ENCODE peak calls at places on chromosomes 2 and 18, in four cellular contexts. Z is neuronal stem cell, R is astrocyte, P is esophagus squamous epithelium. V is an unnamed sample. For H3K36me3 and H3K27me3, the result is how much of the 10 kb centered on the place peaks cover.

GRCh38 chr2:222752731-222753130 is 81.3 kb downstream of the MOGAT1 start:
- DNase-seq in P (no peak), R (no peak), Z (peak), V (no peak)

GRCh38 chr2:128388414-128389032 is 69.9 kb upstream of the HS6ST1 start:
- DNase-seq in Z (no peak), R (no peak), P (no peak), V (no peak)

GRCh38 chr2:37201766-37202165 is 5.5 kb downstream of the CEBPZOS start:
- DNase-seq in P (no peak), Z (no peak), R (peak), V (no peak)

GRCh38 chr18:21115519-21116411 is 4.2 kb upstream of the ROCK1 start:
- DNase-seq in Z (no peak), P (no peak), R (peak), V (peak)

GRCh38 chr2:188628989-188629889 is 337.6 kb downstream of the GULP1 start:
- DNase-seq in Z (no peak), R (peak), P (no peak), V (peak)

GRCh38 chr2:44245068-44245861 is 30.0 kb upstream of the SLC3A1 start:
- DNase-seq in R (no peak), Z (no peak), P (no peak), V (no peak)

GRCh38 chr2:102509749-102510148 is 36.7 kb downstream of the SLC9A4 start:
- DNase-seq in P (no peak), Z (no peak), R (peak), V (no peak)

GRCh38 chr2:181124499-181124898 is 144.1 kb downstream of the UBE2E3 start:
- DNase-seq in Z (no peak), P (no peak), R (peak), V (no peak)

GRCh38 chr2:197628043-197628500 is 47.3 kb downstream of the RFTN2 start:
- DNase-seq in R (peak), Z (peak), P (no peak), V (peak)

GRCh38 chr18:5395860-5396448 is 100.4 kb upstream of the ZBTB14 start:
- DNase-seq in R (no peak), Z (no peak), P (no peak), V (no peak)

GRCh38 chr2:38148501-38148900 is 72.5 kb upstream of the CYP1B1 start:
- DNase-seq in R (no peak), Z (no peak), P (no peak), V (no peak)

GRCh38 chr2:26938399-26938798 is 32.0 kb upstream of the MAPRE3 start:
- DNase-seq in Z (no peak), P (no peak), R (no peak), V (peak)

GRCh38 chr2:168583064-168583709 is 127.1 kb downstream of the CERS6 start:
- DNase-seq in Z (no peak), P (no peak), R (peak), V (peak)

GRCh38 chr18:2515908-2516625 is 55.2 kb downstream of the METTL4 start:
- DNase-seq in R (peak), Z (no peak), P (no peak), V (peak)

GRCh38 chr2:196413821-196414274 is 225.7 kb upstream of the CCDC150 start:
- DNase-seq in R (no peak), Z (no peak), P (no peak), V (no peak)

GRCh38 chr2:191479680-191480023 is 198.3 kb upstream of the NABP1 start:
- DNase-seq in P (no peak), Z (no peak), R (no peak), V (no peak)

GRCh38 chr2:1755436-1756191 is 11.3 kb upstream of the PXDN start:
- DNase-seq in Z (no peak), R (peak), P (no peak), V (no peak)

GRCh38 chr2:107591541-107591940 is 235.2 kb upstream of the RGPD4 start:
- DNase-seq in R (peak), P (no peak), Z (no peak), V (no peak)

GRCh38 chr2:152618188-152618564 is 99.1 kb downstream of the PRPF40A start:
- DNase-seq in R (peak), P (no peak), Z (no peak), V (no peak)

GRCh38 chr2:209663149-209663548 is 108.5 kb upstream of the UNC80 start:
- DNase-seq in Z (no peak), P (no peak), R (peak), V (peak)

GRCh38 chr2:26969089-26969844 is 1.2 kb upstream of the MAPRE3 start:
- DNase-seq in Z (no peak), R (peak), P (no peak), V (no peak)

GRCh38 chr2:46569061-46569560 is 89.7 kb downstream of the TMEM247 start:
- DNase-seq in R (peak), Z (no peak), P (no peak), V (no peak)

GRCh38 chr2:155815851-155816250 is 516.7 kb downstream of the NR4A2 start:
- DNase-seq in R (no peak), P (no peak), Z (peak), V (no peak)

GRCh38 chr2:9663008-9663879 is 32.4 kb upstream of the YWHAQ start:
- DNase-seq in P (no peak), Z (no peak), R (no peak), V (no peak)

GRCh38 chr2:163649080-163649479 is 86.7 kb downstream of the FIGN start:
- DNase-seq in P (no peak), R (no peak), Z (no peak), V (no peak)

GRCh38 chr2:69603146-69603743 is 40.3 kb downstream of the AAK1 start:
- DNase-seq in Z (no peak), P (no peak), R (no peak), V (no peak)

GRCh38 chr2:19569300-19569791 is 210.9 kb upstream of the OSR1 start:
- DNase-seq in Z (peak), P (no peak), R (no peak), V (peak)

GRCh38 chr2:6506311-6507258 is 359.1 kb downstream of the CMPK2 start:
- DNase-seq in R (peak), Z (no peak), P (no peak), V (peak)

GRCh38 chr2:43149482-43150107 is 76.8 kb downstream of the ZFP36L2 start:
- DNase-seq in P (no peak), Z (no peak), R (no peak), V (no peak)

GRCh38 chr2:72150157-72150960 is 2.7 kb upstream of the CYP26B1 start:
- DNase-seq in Z (peak), R (peak), P (no peak), V (peak)

GRCh38 chr2:219293736-219294201 is 14.6 kb downstream of the DNAJB2 start:
- DNase-seq in P (no peak), Z (no peak), R (no peak), V (no peak)

GRCh38 chr2:66582364-66582974 is 147.5 kb downstream of the MEIS1 start:
- DNase-seq in P (no peak), Z (no peak), R (no peak), V (no peak)
- H3K4me3 ChIP-seq in P (peak), Z (no peak), R (no peak), V (no peak)

DNA sequence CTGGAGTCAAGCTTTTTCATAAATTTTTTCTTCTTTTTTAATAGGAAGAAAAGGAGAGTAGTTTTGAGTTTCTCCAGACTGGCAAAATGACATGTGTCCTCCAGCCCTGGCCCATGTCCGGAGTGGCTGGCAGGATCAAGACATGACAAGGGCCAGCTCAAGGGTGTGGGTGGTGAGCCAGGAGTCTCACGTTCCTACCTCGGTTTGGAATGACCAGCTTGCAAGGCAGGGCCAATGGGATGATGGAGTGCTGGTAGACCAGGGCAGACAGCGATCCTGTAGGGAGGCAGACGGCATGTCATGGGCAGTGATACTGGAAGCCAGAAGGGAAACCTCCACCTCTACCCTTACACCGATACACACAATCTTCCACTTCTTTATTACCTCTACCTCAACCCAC is 190.6 kb downstream of the TNS1 start:
- DNase-seq in R (no peak), Z (no peak), P (no peak), V (no peak)
- H3K36me3 ChIP-seq in R (half or more), Z (under half), P (under half), V (half or more)

GRCh38 chr2:170817247-170817998 is 736 bp downstream of the GAD1 start:
- DNase-seq in Z (peak), R (peak), P (no peak), V (peak)
- H3K27me3 ChIP-seq in Z (half or more), R (half or more), P (under half), V (under half)

GRCh38 chr2:40097691-40098376 is 318.8 kb upstream of the THUMPD2 start:
- DNase-seq in P (no peak), Z (no peak), R (peak), V (no peak)
- H3K4me3 ChIP-seq in P (no peak), Z (no peak), R (no peak), V (no peak)